ENCODE peak calls at places on chromosomes 5 and 9, in nine cellular contexts. One of them, this sample, is unnamed.

GRCh38 chr5:68252678-68253520 is 37.3 kb downstream of the PIK3R1 start:
- DNase-seq in GM12878: no peak
- DNase-seq in IMR-90: peak
- DNase-seq in AG04450: peak
- DNase-seq in SJSA1: peak
- DNase-seq in SK-N-SH: peak
- DNase-seq in tibial artery: no peak
- DNase-seq in brain microvascular endothelial cell: peak
- DNase-seq in suprapubic skin: no peak
- DNase-seq in this sample: no peak

GRCh38 chr5:6830643-6831239 is 117.5 kb downstream of the TENT4A start:
- DNase-seq in GM12878: no peak
- DNase-seq in IMR-90: no peak
- DNase-seq in AG04450: no peak
- DNase-seq in SJSA1: no peak
- DNase-seq in SK-N-SH: no peak
- DNase-seq in tibial artery: no peak
- DNase-seq in brain microvascular endothelial cell: no peak
- DNase-seq in suprapubic skin: no peak
- DNase-seq in this sample: no peak

GRCh38 chr5:143143973-143144372 is 259.5 kb downstream of the NR3C1 start:
- DNase-seq in GM12878: no peak
- DNase-seq in IMR-90: peak
- DNase-seq in AG04450: no peak
- DNase-seq in SJSA1: no peak
- DNase-seq in SK-N-SH: no peak
- DNase-seq in tibial artery: no peak
- DNase-seq in brain microvascular endothelial cell: peak
- DNase-seq in suprapubic skin: no peak
- DNase-seq in this sample: no peak

GRCh38 chr5:88707216-88707965 is 175.6 kb downstream of the MEF2C start:
- DNase-seq in GM12878: no peak
- DNase-seq in IMR-90: peak
- DNase-seq in AG04450: no peak
- DNase-seq in SJSA1: peak
- DNase-seq in SK-N-SH: no peak
- DNase-seq in tibial artery: no peak
- DNase-seq in brain microvascular endothelial cell: peak
- DNase-seq in suprapubic skin: no peak
- DNase-seq in this sample: no peak

GRCh38 chr5:95730730-95731570 is at the start of gene RHOBTB3:
- DNase-seq in GM12878: no peak
- DNase-seq in IMR-90: peak
- DNase-seq in AG04450: peak
- DNase-seq in SJSA1: peak
- DNase-seq in SK-N-SH: peak
- DNase-seq in tibial artery: peak
- DNase-seq in brain microvascular endothelial cell: peak
- DNase-seq in suprapubic skin: peak
- DNase-seq in this sample: no peak

GRCh38 chr5:177509991-177510566 is 453 bp upstream of the DOK3 start:
- DNase-seq in GM12878: no peak
- DNase-seq in IMR-90: no peak
- DNase-seq in AG04450: no peak
- DNase-seq in SJSA1: no peak
- DNase-seq in SK-N-SH: no peak
- DNase-seq in tibial artery: no peak
- DNase-seq in brain microvascular endothelial cell: no peak
- DNase-seq in suprapubic skin: no peak
- DNase-seq in this sample: no peak

GRCh38 chr9:129040113-129040643 is 3.8 kb downstream of the MIGA2 start:
- DNase-seq in GM12878: no peak
- DNase-seq in IMR-90: no peak
- DNase-seq in AG04450: no peak
- DNase-seq in SJSA1: no peak
- DNase-seq in SK-N-SH: peak
- DNase-seq in tibial artery: no peak
- DNase-seq in brain microvascular endothelial cell: no peak
- DNase-seq in suprapubic skin: no peak
- DNase-seq in this sample: no peak

GRCh38 chr5:91379602-91380490 is 3.3 kb downstream of the ARRDC3 start:
- DNase-seq in GM12878: peak
- DNase-seq in IMR-90: peak
- DNase-seq in AG04450: peak
- DNase-seq in SJSA1: peak
- DNase-seq in SK-N-SH: peak
- DNase-seq in tibial artery: peak
- DNase-seq in brain microvascular endothelial cell: peak
- DNase-seq in suprapubic skin: peak
- DNase-seq in this sample: peak

GRCh38 chr5:159230657-159231056 is 21.3 kb upstream of the RNF145 start:
- DNase-seq in GM12878: no peak
- DNase-seq in IMR-90: no peak
- DNase-seq in AG04450: no peak
- DNase-seq in SJSA1: no peak
- DNase-seq in SK-N-SH: no peak
- DNase-seq in tibial artery: no peak
- DNase-seq in brain microvascular endothelial cell: no peak
- DNase-seq in suprapubic skin: no peak
- DNase-seq in this sample: no peak

GRCh38 chr9:128339761-128340690 is at the start of gene SLC27A4:
- DNase-seq in GM12878: peak
- DNase-seq in IMR-90: peak
- DNase-seq in AG04450: no peak
- DNase-seq in SJSA1: peak
- DNase-seq in SK-N-SH: peak
- DNase-seq in tibial artery: peak
- DNase-seq in brain microvascular endothelial cell: peak
- DNase-seq in suprapubic skin: no peak
- DNase-seq in this sample: peak

GRCh38 chr9:77457916-77458592 is 190.1 kb downstream of the GNA14 start:
- DNase-seq in GM12878: no peak
- DNase-seq in IMR-90: peak
- DNase-seq in AG04450: no peak
- DNase-seq in SJSA1: peak
- DNase-seq in SK-N-SH: peak
- DNase-seq in tibial artery: no peak
- DNase-seq in brain microvascular endothelial cell: peak
- DNase-seq in suprapubic skin: no peak
- DNase-seq in this sample: no peak

DNA sequence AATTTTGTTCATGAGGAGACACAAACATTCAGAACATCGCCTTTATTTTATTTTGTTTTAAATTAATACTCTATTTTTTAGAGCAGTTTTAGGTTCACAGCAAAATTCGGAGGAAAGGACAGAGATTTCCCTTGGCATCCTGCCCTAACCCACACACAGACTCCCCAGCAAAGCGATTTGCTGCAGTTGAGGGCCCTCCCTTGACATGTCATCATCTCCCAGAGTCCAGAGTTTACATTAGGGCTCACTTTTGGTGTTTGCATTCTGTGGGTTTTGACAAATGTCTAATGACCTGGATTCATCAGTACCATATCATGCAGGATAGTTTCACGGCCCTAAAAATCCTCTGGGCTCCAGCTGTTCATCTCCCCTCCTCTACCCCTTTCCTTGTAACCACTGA is 33.6 kb upstream of the COL5A1 start:
- DNase-seq in GM12878: no peak
- DNase-seq in IMR-90: peak
- DNase-seq in AG04450: no peak
- DNase-seq in SJSA1: peak
- DNase-seq in SK-N-SH: no peak
- DNase-seq in tibial artery: no peak
- DNase-seq in brain microvascular endothelial cell: no peak
- DNase-seq in suprapubic skin: no peak
- DNase-seq in this sample: no peak
- H3K27ac ChIP-seq in GM12878: no peak
- H3K27ac ChIP-seq in IMR-90: peak
- H3K27ac ChIP-seq in AG04450: peak
- H3K27ac ChIP-seq in SJSA1: no peak
- H3K27ac ChIP-seq in SK-N-SH: no peak
- H3K27ac ChIP-seq in tibial artery: no peak
- H3K27ac ChIP-seq in brain microvascular endothelial cell: no peak
- H3K27ac ChIP-seq in suprapubic skin: no peak
- H3K27ac ChIP-seq in this sample: no peak

DNA sequence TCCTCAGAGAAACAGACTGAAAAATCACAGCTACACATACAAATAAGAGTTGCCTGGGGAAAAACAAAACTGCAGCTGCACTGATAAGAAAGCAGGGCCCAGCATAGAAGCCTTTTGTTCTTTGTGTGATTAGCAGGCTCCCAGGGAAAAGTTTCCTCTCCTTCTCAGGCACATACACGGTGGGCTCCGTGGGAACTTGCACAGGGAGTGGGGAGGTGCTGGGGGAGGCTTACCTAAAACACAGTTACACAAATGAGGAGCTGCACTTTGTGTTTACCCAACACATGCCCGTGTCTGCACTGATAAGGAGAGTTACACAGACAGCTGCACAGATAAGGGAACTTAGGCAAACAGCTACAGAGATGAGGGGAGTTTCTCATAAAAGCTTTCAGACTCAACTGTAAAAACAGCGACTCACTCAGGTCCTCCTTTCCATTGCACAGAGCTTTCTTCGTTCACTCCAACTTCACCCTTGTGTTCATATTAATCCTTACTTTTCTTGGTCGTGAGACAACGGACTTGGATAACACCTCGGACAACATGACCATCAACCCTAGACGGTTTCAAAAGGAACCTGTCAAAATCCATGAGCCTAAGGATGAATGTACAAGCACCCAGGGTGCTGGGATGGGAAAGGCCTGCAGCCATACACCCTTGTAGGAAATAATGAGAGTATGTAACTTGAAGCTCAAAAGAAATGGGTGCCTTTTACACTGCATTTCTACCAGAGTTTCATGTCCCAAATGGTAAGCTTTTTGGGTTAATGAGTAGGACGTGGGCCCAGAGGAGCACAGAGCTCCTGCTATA is 50.8 kb downstream of the SERINC5 start:
- DNase-seq in GM12878: no peak
- DNase-seq in IMR-90: peak
- DNase-seq in AG04450: no peak
- DNase-seq in SJSA1: no peak
- DNase-seq in SK-N-SH: peak
- DNase-seq in tibial artery: no peak
- DNase-seq in brain microvascular endothelial cell: peak
- DNase-seq in suprapubic skin: no peak
- DNase-seq in this sample: no peak
- H3K27ac ChIP-seq in GM12878: no peak
- H3K27ac ChIP-seq in IMR-90: peak
- H3K27ac ChIP-seq in AG04450: no peak
- H3K27ac ChIP-seq in SJSA1: no peak
- H3K27ac ChIP-seq in SK-N-SH: no peak
- H3K27ac ChIP-seq in tibial artery: no peak
- H3K27ac ChIP-seq in brain microvascular endothelial cell: peak
- H3K27ac ChIP-seq in suprapubic skin: no peak
- H3K27ac ChIP-seq in this sample: no peak

GRCh38 chr9:101440714-101441230 is 5.2 kb upstream of the ALDOB start:
- DNase-seq in GM12878: no peak
- DNase-seq in IMR-90: no peak
- DNase-seq in AG04450: no peak
- DNase-seq in SJSA1: no peak
- DNase-seq in SK-N-SH: no peak
- DNase-seq in tibial artery: no peak
- DNase-seq in brain microvascular endothelial cell: no peak
- DNase-seq in suprapubic skin: no peak
- DNase-seq in this sample: no peak

GRCh38 chr9:101435601-101436079 is at the start of gene ALDOB:
- DNase-seq in GM12878: no peak
- DNase-seq in IMR-90: no peak
- DNase-seq in AG04450: no peak
- DNase-seq in SJSA1: no peak
- DNase-seq in SK-N-SH: no peak
- DNase-seq in tibial artery: no peak
- DNase-seq in brain microvascular endothelial cell: no peak
- DNase-seq in suprapubic skin: no peak
- DNase-seq in this sample: no peak

GRCh38 chr9:101437806-101438232 is 2.2 kb upstream of the ALDOB start:
- DNase-seq in GM12878: no peak
- DNase-seq in IMR-90: no peak
- DNase-seq in AG04450: no peak
- DNase-seq in SJSA1: no peak
- DNase-seq in SK-N-SH: no peak
- DNase-seq in tibial artery: no peak
- DNase-seq in brain microvascular endothelial cell: no peak
- DNase-seq in suprapubic skin: no peak
- DNase-seq in this sample: no peak

GRCh38 chr9:101434990-101435389 is 584 bp downstream of the ALDOB start:
- DNase-seq in GM12878: no peak
- DNase-seq in IMR-90: no peak
- DNase-seq in AG04450: no peak
- DNase-seq in SJSA1: no peak
- DNase-seq in SK-N-SH: no peak
- DNase-seq in tibial artery: no peak
- DNase-seq in brain microvascular endothelial cell: no peak
- DNase-seq in suprapubic skin: no peak
- DNase-seq in this sample: no peak

GRCh38 chr9:101438523-101438922 is 2.9 kb upstream of the ALDOB start:
- DNase-seq in GM12878: no peak
- DNase-seq in IMR-90: no peak
- DNase-seq in AG04450: no peak
- DNase-seq in SJSA1: no peak
- DNase-seq in SK-N-SH: no peak
- DNase-seq in tibial artery: no peak
- DNase-seq in brain microvascular endothelial cell: no peak
- DNase-seq in suprapubic skin: no peak
- DNase-seq in this sample: no peak
- H3K27ac ChIP-seq in GM12878: no peak
- H3K27ac ChIP-seq in IMR-90: no peak
- H3K27ac ChIP-seq in AG04450: no peak
- H3K27ac ChIP-seq in SJSA1: no peak
- H3K27ac ChIP-seq in SK-N-SH: no peak
- H3K27ac ChIP-seq in tibial artery: no peak
- H3K27ac ChIP-seq in brain microvascular endothelial cell: no peak
- H3K27ac ChIP-seq in suprapubic skin: no peak
- H3K27ac ChIP-seq in this sample: no peak

GRCh38 chr9:89701221-89701798 is 96.5 kb downstream of the GADD45G start:
- DNase-seq in GM12878: peak
- DNase-seq in IMR-90: no peak
- DNase-seq in AG04450: no peak
- DNase-seq in SJSA1: no peak
- DNase-seq in SK-N-SH: no peak
- DNase-seq in tibial artery: no peak
- DNase-seq in brain microvascular endothelial cell: no peak
- DNase-seq in suprapubic skin: peak
- DNase-seq in this sample: no peak

GRCh38 chr9:89695441-89695891 is 90.7 kb downstream of the GADD45G start:
- DNase-seq in GM12878: no peak
- DNase-seq in IMR-90: no peak
- DNase-seq in AG04450: no peak
- DNase-seq in SJSA1: no peak
- DNase-seq in SK-N-SH: no peak
- DNase-seq in tibial artery: no peak
- DNase-seq in brain microvascular endothelial cell: no peak
- DNase-seq in suprapubic skin: peak
- DNase-seq in this sample: no peak

GRCh38 chr9:89699646-89700045 is 94.8 kb downstream of the GADD45G start:
- DNase-seq in GM12878: no peak
- DNase-seq in IMR-90: no peak
- DNase-seq in AG04450: no peak
- DNase-seq in SJSA1: no peak
- DNase-seq in SK-N-SH: no peak
- DNase-seq in tibial artery: no peak
- DNase-seq in brain microvascular endothelial cell: no peak
- DNase-seq in suprapubic skin: peak
- DNase-seq in this sample: no peak

GRCh38 chr9:89698606-89699005 is 93.8 kb downstream of the GADD45G start:
- DNase-seq in GM12878: no peak
- DNase-seq in IMR-90: no peak
- DNase-seq in AG04450: no peak
- DNase-seq in SJSA1: no peak
- DNase-seq in SK-N-SH: no peak
- DNase-seq in tibial artery: no peak
- DNase-seq in brain microvascular endothelial cell: no peak
- DNase-seq in suprapubic skin: no peak
- DNase-seq in this sample: no peak

GRCh38 chr9:89696780-89697179 is 92.0 kb downstream of the GADD45G start:
- DNase-seq in GM12878: no peak
- DNase-seq in IMR-90: no peak
- DNase-seq in AG04450: no peak
- DNase-seq in SJSA1: no peak
- DNase-seq in SK-N-SH: no peak
- DNase-seq in tibial artery: no peak
- DNase-seq in brain microvascular endothelial cell: no peak
- DNase-seq in suprapubic skin: peak
- DNase-seq in this sample: no peak
- H3K27ac ChIP-seq in GM12878: no peak
- H3K27ac ChIP-seq in IMR-90: no peak
- H3K27ac ChIP-seq in AG04450: no peak
- H3K27ac ChIP-seq in SJSA1: no peak
- H3K27ac ChIP-seq in SK-N-SH: no peak
- H3K27ac ChIP-seq in tibial artery: no peak
- H3K27ac ChIP-seq in brain microvascular endothelial cell: no peak
- H3K27ac ChIP-seq in suprapubic skin: no peak
- H3K27ac ChIP-seq in this sample: no peak

This sample was measured in epithelial cell of prostate.